ENCODE peak calls at places on chromosome 20, in four cellular contexts. M is neuronal stem cell; T is CD4-positive, alpha-beta T cell; L is GM13977. J is an unnamed sample.

GRCh38 chr20:58225490-58226200 is 2.8 kb downstream of the ANKRD60 start:
- DNase-seq in M (no peak), T (no peak), L (no peak), J (no peak)

GRCh38 chr20:18414140-18414539 is 52.7 kb downstream of the DZANK1 start:
- DNase-seq in M (no peak), T (no peak), L (no peak), J (no peak)

GRCh38 chr20:32621071-32621913 is 36.2 kb upstream of the NOL4L start:
- DNase-seq in M (no peak), T (no peak), L (peak), J (no peak)

GRCh38 chr20:19908586-19908985 is 108.6 kb upstream of the NAA20 start:
- DNase-seq in M (no peak), T (no peak), L (no peak), J (no peak)

GRCh38 chr20:4018015-4018748 is 2.8 kb upstream of the RNF24 start:
- DNase-seq in M (no peak), T (no peak), L (no peak), J (no peak)

GRCh38 chr20:43507150-43508080 is at the start of gene L3MBTL1:
- DNase-seq in M (peak), T (no peak), L (peak), J (no peak)

GRCh38 chr20:8315639-8316573 is 183.8 kb downstream of the PLCB1 start:
- DNase-seq in M (no peak), T (no peak), L (no peak), J (no peak)

GRCh38 chr20:34475979-34476736 is 40.1 kb upstream of the DYNLRB1 start:
- DNase-seq in M (no peak), T (peak), L (peak), J (peak)

GRCh38 chr20:571754-572331 is 28.3 kb upstream of the CSNK2A1 start:
- DNase-seq in M (peak), T (no peak), L (no peak), J (no peak)

GRCh38 chr20:61797971-61798411 is 267.7 kb downstream of the TAF4 start:
- DNase-seq in M (no peak), T (no peak), L (no peak), J (no peak)

GRCh38 chr20:53949319-53949839 is 121.0 kb downstream of the BCAS1 start:
- DNase-seq in M (no peak), T (peak), L (peak), J (peak)

GRCh38 chr20:23314714-23315498 is 35.7 kb upstream of the NXT1 start:
- DNase-seq in M (no peak), T (no peak), L (no peak), J (no peak)

GRCh38 chr20:48930035-48930434 is 8.5 kb downstream of the ARFGEF2 start:
- DNase-seq in M (no peak), T (no peak), L (no peak), J (no peak)

GRCh38 chr20:50333856-50334255 is 143.2 kb downstream of the CEBPB start:
- DNase-seq in M (no peak), T (no peak), L (no peak), J (no peak)

GRCh38 chr20:59385461-59385860 is 85.0 kb downstream of the EDN3 start:
- DNase-seq in M (no peak), T (no peak), L (no peak), J (peak)

GRCh38 chr20:20014659-20015058 is 2.5 kb upstream of the NAA20 start:
- DNase-seq in M (no peak), T (no peak), L (no peak), J (no peak)

GRCh38 chr20:25065625-25066338 is 7.8 kb upstream of the ACSS1 start:
- DNase-seq in M (peak), T (peak), L (peak), J (peak)

GRCh38 chr20:40414843-40415615 is 274.0 kb downstream of the MAFB start:
- DNase-seq in M (no peak), T (no peak), L (no peak), J (no peak)

GRCh38 chr20:37567671-37568588 is 40.3 kb upstream of the BLCAP start:
- DNase-seq in M (no peak), T (no peak), L (no peak), J (no peak)

GRCh38 chr20:59141818-59142581 is 21.6 kb upstream of the ZNF831 start:
- DNase-seq in M (peak), T (no peak), L (no peak), J (no peak)

GRCh38 chr20:1322511-1323245 is 6.3 kb downstream of the SDCBP2 start:
- DNase-seq in M (no peak), T (no peak), L (no peak), J (no peak)

GRCh38 chr20:4171538-4172116 is 156.3 kb upstream of the RNF24 start:
- DNase-seq in M (no peak), T (no peak), L (no peak), J (no peak)

GRCh38 chr20:35902545-35902941 is 51.8 kb downstream of the SCAND1 start:
- DNase-seq in M (no peak), T (no peak), L (no peak), J (no peak)

GRCh38 chr20:63274381-63275228 is 2.0 kb downstream of the ARFGAP1 start:
- DNase-seq in M (no peak), T (no peak), L (no peak), J (no peak)

GRCh38 chr20:33442136-33443005 is 1.2 kb downstream of the SNTA1 start:
- DNase-seq in M (no peak), T (no peak), L (peak), J (no peak)

GRCh38 chr20:48630342-48631075 is 197.3 kb downstream of the PREX1 start:
- DNase-seq in M (no peak), T (no peak), L (no peak), J (no peak)

GRCh38 chr20:10667077-10667401 is 6.8 kb downstream of the JAG1 start:
- DNase-seq in M (no peak), T (no peak), L (no peak), J (no peak)

GRCh38 chr20:57596998-57597939 is 23.0 kb downstream of the ZBP1 start:
- DNase-seq in M (peak), T (peak), L (peak), J (peak)

GRCh38 chr20:1906361-1907051 is 11.3 kb downstream of the SIRPA start:
- DNase-seq in M (no peak), T (no peak), L (peak), J (no peak)

GRCh38 chr20:309306-309840 is 12.0 kb downstream of the ZCCHC3 start:
- DNase-seq in M (no peak), T (no peak), L (no peak), J (no peak)

GRCh38 chr20:62350098-62350628 is 16.9 kb downstream of the LAMA5 start:
- DNase-seq in M (no peak), T (no peak), L (no peak), J (no peak)

GRCh38 chr20:49507741-49508434 is 25.4 kb upstream of the KCNB1 start:
- DNase-seq in M (no peak), T (no peak), L (no peak), J (no peak)

GRCh38 chr20:56750430-56750829 is 121.3 kb downstream of the TFAP2C start:
- DNase-seq in M (peak), T (no peak), L (no peak), J (no peak)

GRCh38 chr20:36465109-36466080 is 75.9 kb upstream of the MYL9 start:
- DNase-seq in M (no peak), T (peak), L (no peak), J (peak)

GRCh38 chr20:57217802-57218201 is 48.6 kb downstream of the BMP7 start:
- DNase-seq in M (no peak), T (no peak), L (no peak), J (no peak)

J was measured in CD8-positive, alpha-beta T cell.